ENCODE peak calls at places on chromosomes 6 and 20, in six cellular contexts. B, P, V, F, R and C are unnamed samples.
A peak's percentile ranks its signal among the peaks of the same experiment; 100 is the strongest.

GRCh38 chr6:75230484-75231325 is 12.9 kb downstream of the COX7A2 start:
- DNase-seq in B (no peak), R (peak; percentile 59), V (peak; percentile 67), P (no peak), F (no peak), C (no peak)

GRCh38 chr6:31116661-31117385 is 2.2 kb downstream of the PSORS1C1 start:
- DNase-seq in B (no peak), P (no peak), V (no peak), F (no peak), R (no peak), C (no peak)

GRCh38 chr6:79812195-79812594 is 135.2 kb downstream of the ELOVL4 start:
- DNase-seq in F (no peak), B (no peak), R (no peak), P (no peak), V (no peak), C (no peak)

GRCh38 chr20:43554369-43554768 is 4.5 kb upstream of the SGK2 start:
- DNase-seq in F (no peak), B (no peak), V (no peak), P (no peak), R (no peak), C (no peak)

GRCh38 chr20:41276317-41276751 is 41.2 kb downstream of the ZHX3 start:
- DNase-seq in F (no peak), B (peak; percentile 70), P (no peak), V (no peak), R (no peak), C (no peak)

GRCh38 chr20:17210983-17211382 is 15.9 kb upstream of the PCSK2 start:
- DNase-seq in B (no peak), R (no peak), V (no peak), P (no peak), F (no peak), C (no peak)

GRCh38 chr20:41482647-41483552 is 116.3 kb upstream of the EMILIN3 start:
- DNase-seq in B (no peak), F (no peak), P (no peak), V (peak; percentile 93), R (no peak), C (no peak)

GRCh38 chr6:25899580-25900408 is 25.8 kb upstream of the SLC17A3 start:
- DNase-seq in R (no peak), P (no peak), F (no peak), B (no peak), V (no peak), C (no peak)

GRCh38 chr6:6610031-6610591 is 21.6 kb downstream of the LY86 start:
- DNase-seq in R (peak; percentile 81), B (no peak), P (no peak), F (no peak), V (no peak), C (no peak)

GRCh38 chr6:158517581-158517980 is 42.3 kb upstream of the TMEM181 start:
- DNase-seq in F (no peak), P (no peak), B (no peak), V (no peak), R (no peak), C (no peak)

GRCh38 chr20:438581-439469 is 23.5 kb downstream of the TBC1D20 start:
- DNase-seq in R (peak; percentile 75), V (no peak), P (no peak), B (no peak), F (no peak), C (no peak)

GRCh38 chr20:17835941-17836861 is 132.4 kb downstream of the SNX5 start:
- DNase-seq in B (peak; percentile 76), P (peak; percentile 48), R (peak; percentile 69), V (peak; percentile 87), F (no peak), C (peak; percentile 87)

GRCh38 chr6:71524201-71524600 is 235.6 kb downstream of the OGFRL1 start:
- DNase-seq in F (no peak), B (no peak), V (no peak), P (no peak), R (no peak), C (no peak)

GRCh38 chr6:119333707-119334295 is 15.8 kb downstream of the MAN1A1 start:
- DNase-seq in B (no peak), F (no peak), V (no peak), P (no peak), R (no peak), C (no peak)

GRCh38 chr6:46862381-46862780 is 59.4 kb downstream of the ADGRF5 start:
- DNase-seq in V (no peak), R (no peak), P (no peak), B (no peak), F (no peak), C (no peak)

GRCh38 chr6:151313060-151313459 is 73.3 kb downstream of the AKAP12 start:
- DNase-seq in V (no peak), F (no peak), P (no peak), R (no peak), B (no peak), C (no peak)

GRCh38 chr6:155188707-155189496 is 74.9 kb upstream of the CLDN20 start:
- DNase-seq in F (no peak), V (peak; percentile 100), R (no peak), P (no peak), B (no peak), C (no peak)

GRCh38 chr6:138310294-138310693 is 67.4 kb upstream of the SMIM28 start:
- DNase-seq in F (no peak), R (no peak), B (no peak), V (no peak), P (no peak), C (no peak)

GRCh38 chr6:164142312-164142711 is 727.8 kb downstream of the QKI start:
- DNase-seq in B (no peak), F (no peak), P (no peak), V (no peak), R (no peak), C (no peak)

GRCh38 chr6:39301606-39302005 is 12.6 kb downstream of the KCNK17 start:
- DNase-seq in F (no peak), P (no peak), R (no peak), V (no peak), B (no peak), C (no peak)

GRCh38 chr6:138161434-138162103 is at the start of gene ARFGEF3:
- DNase-seq in F (no peak), V (peak; percentile 1), P (no peak), R (peak; percentile 69), B (no peak), C (peak; percentile 34)

DNA sequence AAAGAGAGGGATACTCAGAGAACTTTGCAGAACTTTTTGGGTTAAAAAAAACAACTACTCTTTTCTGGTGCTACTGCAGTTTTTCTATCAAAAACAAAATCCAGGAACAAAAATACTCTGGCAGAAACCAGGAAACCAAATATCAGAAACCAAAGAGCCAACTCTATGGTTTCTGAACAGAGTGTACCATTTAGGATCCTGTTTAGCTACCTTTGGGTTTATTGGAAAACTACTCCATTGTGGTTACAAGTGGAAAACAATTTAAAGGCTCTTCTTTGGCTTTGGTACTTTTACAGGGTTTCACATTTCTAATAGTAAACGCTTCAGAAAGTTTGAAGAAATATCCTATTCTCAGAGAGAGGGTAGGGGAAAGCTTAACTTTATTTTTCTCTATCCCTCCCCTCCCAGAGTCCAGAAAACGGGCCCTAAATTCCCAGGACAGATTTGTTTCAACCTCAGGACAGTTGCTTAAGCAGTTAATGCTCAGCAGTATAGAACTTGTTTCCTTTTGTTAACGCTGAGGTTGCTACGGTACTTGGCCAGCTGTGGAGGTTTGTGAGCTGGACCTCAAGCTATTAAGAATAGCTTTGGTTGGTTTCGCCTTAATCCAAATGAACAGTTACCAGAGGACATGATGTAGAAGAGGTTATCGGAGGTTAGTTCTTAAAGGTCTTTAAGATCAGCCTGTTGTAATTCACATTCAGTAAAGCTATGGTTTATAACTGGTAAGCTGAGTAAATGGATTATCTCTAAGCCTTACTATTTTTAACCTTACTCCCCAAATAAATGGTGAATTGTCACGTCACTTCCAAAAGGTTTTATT is 47.9 kb downstream of the FOXO3 start:
- DNase-seq in F (no peak), R (no peak), V (peak; percentile 50), P (no peak), B (no peak), C (no peak)
- H3K4me1 ChIP-seq in F (peaks cover 53% of the 10 kb centered on the region), R (no peaks in the 10 kb centered on the region), V (peaks cover 10% of the 10 kb centered on the region), P (no peaks in the 10 kb centered on the region), B (peaks cover 73% of the 10 kb centered on the region), C (peaks cover 91% of the 10 kb centered on the region)

GRCh38 chr20:50123418-50123817 is 10.5 kb upstream of the UBE2V1 start:
- DNase-seq in B (no peak), P (no peak), R (no peak), F (no peak), V (no peak), C (no peak)

GRCh38 chr20:50118203-50118602 is 5.3 kb upstream of the UBE2V1 start:
- DNase-seq in B (no peak), P (no peak), V (no peak), R (no peak), F (no peak), C (no peak)

GRCh38 chr20:50122763-50123162 is 9.8 kb upstream of the UBE2V1 start:
- DNase-seq in F (no peak), V (no peak), B (no peak), R (no peak), P (no peak), C (no peak)

GRCh38 chr20:50121858-50122271 is 8.9 kb upstream of the UBE2V1 start:
- DNase-seq in B (peak; percentile 34), P (no peak), V (peak; percentile 55), R (no peak), F (no peak), C (no peak)

GRCh38 chr20:50120935-50121693 is 8.2 kb upstream of the UBE2V1 start:
- DNase-seq in B (peak; percentile 78), F (no peak), P (peak; percentile 59), V (peak; percentile 65), R (peak; percentile 82), C (peak; percentile 48)
- TF ChIP-seq CTCF in B (peak; percentile 85), F (peak; percentile 87), P (peak; percentile 76), V (peak; percentile 69), R (peak; percentile 70), C (peak; percentile 92)

GRCh38 chr6:16336056-16336810 is 97.8 kb downstream of the GMPR start:
- DNase-seq in F (no peak), R (no peak), V (no peak), B (no peak), P (peak; percentile 58), C (no peak)

GRCh38 chr6:16339263-16339587 is 100.8 kb downstream of the GMPR start:
- DNase-seq in F (no peak), P (no peak), R (no peak), B (no peak), V (no peak), C (no peak)

GRCh38 chr6:16335176-16335575 is 96.8 kb downstream of the GMPR start:
- DNase-seq in P (no peak), B (no peak), R (no peak), V (no peak), F (no peak), C (no peak)

GRCh38 chr6:16338577-16339262 is 100.3 kb downstream of the GMPR start:
- DNase-seq in V (peak; percentile 100), P (peak; percentile 56), F (no peak), R (peak; percentile 72), B (peak; percentile 89), C (peak; percentile 63)

GRCh38 chr6:16337280-16337975 is 99.0 kb downstream of the GMPR start:
- DNase-seq in R (peak; percentile 82), B (peak; percentile 96), P (peak; percentile 80), F (peak; percentile 46), V (peak; percentile 93), C (peak; percentile 97)
- H3K4me1 ChIP-seq in R (no peaks in the 10 kb centered on the region), B (peaks cover 51% of the 10 kb centered on the region), P (peaks cover 4% of the 10 kb centered on the region), F (peaks cover 32% of the 10 kb centered on the region), V (peaks cover 24% of the 10 kb centered on the region), C (peaks cover 76% of the 10 kb centered on the region)

DNA sequence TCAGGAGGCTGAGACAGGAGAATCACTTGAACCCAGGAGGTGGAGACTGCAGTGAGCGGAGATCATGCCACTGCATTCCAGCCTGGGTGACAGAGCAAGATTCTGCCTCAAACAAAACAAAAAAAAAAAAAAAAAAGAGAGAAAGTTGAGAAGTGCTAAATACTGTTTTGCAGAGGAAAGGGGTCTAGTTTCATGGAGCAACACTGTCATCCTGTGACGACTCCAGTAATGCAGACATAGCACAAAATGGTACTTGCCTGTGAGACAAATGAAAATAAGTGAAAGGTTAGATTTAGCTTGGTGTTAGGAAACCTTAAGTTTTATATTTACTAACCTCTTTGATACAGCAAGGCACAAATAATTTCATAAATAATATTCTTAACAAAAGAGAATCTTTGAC is 29.7 kb downstream of the CEP162 start:
- DNase-seq in V (no peak), F (no peak), P (no peak), R (no peak), B (no peak), C (no peak)
- TF ChIP-seq CTCF in V (no peak), F (no peak), P (no peak), R (no peak), B (no peak), C (no peak)